ENCODE peak calls at places on chromosomes 7 and 10, in nine cellular contexts. K, J, S, N, X, B, I, R and V are unnamed samples.

GRCh38 chr7:2444476-2444875 is 31.7 kb downstream of the GRIFIN start:
- DNase-seq in N (no peak), K (no peak), X (no peak), J (peak), B (no peak), R (no peak), S (peak), I (no peak), V (no peak)

GRCh38 chr7:45873355-45873754 is 473 bp upstream of the CCDC201 start:
- DNase-seq in R (no peak), K (no peak), J (no peak), I (no peak), X (no peak), B (no peak), S (no peak), N (no peak), V (peak)

GRCh38 chr7:121002-121401 is 71.4 kb upstream of the FAM20C start:
- DNase-seq in I (no peak), S (no peak), R (no peak), B (no peak), N (no peak), K (no peak), X (no peak), J (no peak), V (no peak)

GRCh38 chr10:71966046-71967004 is 2.1 kb downstream of the CHST3 start:
- DNase-seq in B (no peak), K (no peak), J (no peak), X (no peak), S (no peak), N (no peak), R (no peak), I (no peak), V (no peak)

GRCh38 chr7:151008143-151008510 is 16.2 kb downstream of the ATG9B start:
- DNase-seq in K (no peak), R (peak), B (no peak), N (no peak), I (no peak), J (no peak), X (no peak), S (no peak), V (peak)

GRCh38 chr10:1227505-1228402 is 171.6 kb downstream of the WDR37 start:
- DNase-seq in K (no peak), S (no peak), X (no peak), I (no peak), R (no peak), N (no peak), J (no peak), B (no peak), V (no peak)

GRCh38 chr10:88984525-88984924 is 6.1 kb upstream of the FAS start:
- DNase-seq in I (no peak), K (no peak), R (peak), J (no peak), X (no peak), S (no peak), B (no peak), N (no peak), V (no peak)

GRCh38 chr10:113539789-113540188 is 13.1 kb upstream of the HABP2 start:
- DNase-seq in K (no peak), X (no peak), R (no peak), I (no peak), J (peak), N (no peak), S (peak), B (peak), V (no peak)

GRCh38 chr10:131111007-131111406 is 200.5 kb downstream of the TCERG1L start:
- DNase-seq in B (no peak), R (no peak), K (no peak), X (no peak), J (no peak), S (no peak), N (peak), I (no peak), V (no peak)

GRCh38 chr7:46680147-46680546 is 759.1 kb upstream of the IGFBP3 start:
- DNase-seq in J (no peak), X (no peak), I (no peak), B (no peak), R (no peak), S (no peak), K (no peak), N (no peak), V (no peak)

GRCh38 chr10:123241391-123242141 is 87.4 kb downstream of the BUB3 start:
- DNase-seq in K (no peak), I (no peak), J (no peak), N (no peak), B (no peak), S (no peak), X (no peak), R (peak), V (no peak)

GRCh38 chr10:45673074-45673628 is 579 bp upstream of the ZFAND4 start:
- DNase-seq in I (peak), R (no peak), S (no peak), B (no peak), X (no peak), J (no peak), N (no peak), K (no peak), V (no peak)

GRCh38 chr7:85186521-85187241 is at the start of gene SEMA3D:
- DNase-seq in R (peak), K (peak), S (no peak), J (no peak), B (peak), N (peak), X (no peak), I (peak), V (peak)

GRCh38 chr10:3455385-3456334 is 283.1 kb upstream of the PITRM1 start:
- DNase-seq in X (no peak), I (no peak), K (no peak), R (no peak), S (no peak), N (no peak), B (no peak), J (no peak), V (no peak)

GRCh38 chr10:132742837-132743194 is 43.1 kb downstream of the NKX6-2 start:
- DNase-seq in R (no peak), K (no peak), S (no peak), B (no peak), J (no peak), I (no peak), X (no peak), N (no peak), V (no peak)

GRCh38 chr7:157493776-157494175 is 157.0 kb downstream of the DNAJB6 start:
- DNase-seq in J (no peak), I (no peak), X (no peak), S (no peak), N (no peak), R (no peak), B (no peak), K (no peak), V (no peak)

GRCh38 chr7:113404245-113404644 is 285.9 kb upstream of the SMIM30 start:
- DNase-seq in B (no peak), S (no peak), I (no peak), X (no peak), R (no peak), K (no peak), N (no peak), J (no peak), V (peak)

GRCh38 chr7:116339564-116339963 is 129.2 kb downstream of the TES start:
- DNase-seq in K (no peak), X (no peak), J (no peak), N (no peak), I (no peak), B (no peak), R (no peak), S (no peak), V (no peak)

GRCh38 chr10:11057018-11057417 is 39.3 kb downstream of the CELF2 start:
- DNase-seq in X (no peak), J (no peak), K (no peak), N (no peak), B (no peak), R (no peak), I (no peak), S (no peak), V (no peak)

GRCh38 chr10:86310702-86311101 is 55.9 kb downstream of the GRID1 start:
- DNase-seq in R (no peak), X (no peak), N (no peak), I (no peak), J (no peak), S (no peak), B (no peak), K (no peak), V (peak)